ENCODE peak calls at places on chromosomes 5 and 9, in ten cellular contexts. N, G, J, Q, L, R, M, D, U and C are unnamed samples.

GRCh38 chr5:14428302-14429081 is 153.1 kb upstream of the OTULINL start:
- DNase-seq in Q (no peak), U (peak; percentile 46), R (peak; percentile 45), L (peak; percentile 79), D (no peak), J (no peak), N (peak; percentile 70), M (no peak), G (no peak), C (no peak)

GRCh38 chr5:177103523-177104253 is 17.0 kb downstream of the FGFR4 start:
- DNase-seq in N (peak; percentile 73), Q (no peak), J (no peak), G (no peak), R (peak; percentile 29), L (peak; percentile 55), U (no peak), M (no peak), D (no peak), C (no peak)

GRCh38 chr9:23451802-23452418 is 374.1 kb downstream of the ELAVL2 start:
- DNase-seq in Q (no peak), M (no peak), J (no peak), D (no peak), L (no peak), N (no peak), U (no peak), R (no peak), G (no peak), C (no peak)

GRCh38 chr9:122219856-122220672 is 8.7 kb downstream of the LHX6 start:
- DNase-seq in N (no peak), M (no peak), D (peak; percentile 24), Q (no peak), L (no peak), U (peak; percentile 22), J (no peak), R (peak; percentile 17), G (no peak), C (no peak)

GRCh38 chr5:68007446-68007845 is 208.1 kb upstream of the PIK3R1 start:
- DNase-seq in R (peak; percentile 93), Q (no peak), U (peak; percentile 90), M (no peak), L (peak; percentile 57), G (no peak), D (no peak), N (peak; percentile 78), J (no peak), C (no peak)

GRCh38 chr9:68678430-68678829 is 26.6 kb upstream of the PIP5K1B start:
- DNase-seq in M (no peak), N (peak; percentile 2), G (no peak), U (no peak), L (peak; percentile 6), D (peak; percentile 5), R (peak; percentile 5), J (no peak), Q (no peak), C (no peak)

GRCh38 chr5:59759600-59760357 is 133.7 kb downstream of the PDE4D start:
- DNase-seq in L (peak; percentile 83), J (no peak), Q (no peak), G (no peak), M (no peak), U (no peak), N (no peak), R (peak; percentile 45), D (peak; percentile 49), C (no peak)

GRCh38 chr9:18359335-18359734 is 114.6 kb upstream of the ADAMTSL1 start:
- DNase-seq in M (no peak), D (no peak), Q (no peak), N (peak; percentile 83), L (no peak), G (no peak), R (peak; percentile 41), U (peak; percentile 71), J (no peak), C (no peak)

GRCh38 chr5:137395011-137395755 is 103.9 kb downstream of the SPOCK1 start:
- DNase-seq in R (no peak), J (no peak), Q (peak; percentile 14), M (no peak), N (peak; percentile 26), G (no peak), U (peak; percentile 43), D (peak; percentile 90), L (no peak), C (no peak)

GRCh38 chr9:84305452-84306131 is 35.0 kb downstream of the SLC28A3 start:
- DNase-seq in J (no peak), M (no peak), G (no peak), R (no peak), L (no peak), Q (no peak), U (no peak), N (no peak), D (no peak), C (no peak)

GRCh38 chr9:76707510-76707909 is 56.7 kb upstream of the PCA3 start:
- DNase-seq in Q (no peak), D (no peak), G (no peak), U (no peak), N (no peak), M (no peak), R (no peak), J (no peak), L (no peak), C (no peak)

GRCh38 chr5:172843825-172844576 is 9.9 kb downstream of the ERGIC1 start:
- DNase-seq in D (no peak), Q (no peak), G (no peak), N (no peak), U (no peak), M (no peak), L (no peak), J (no peak), R (no peak), C (no peak)

GRCh38 chr5:132022737-132023136 is 11.3 kb upstream of the ACSL6 start:
- DNase-seq in Q (no peak), L (no peak), M (no peak), G (no peak), U (no peak), N (no peak), J (no peak), R (no peak), D (no peak), C (no peak)

GRCh38 chr9:4833781-4834560 is 41.2 kb downstream of the RCL1 start:
- DNase-seq in M (no peak), Q (no peak), N (peak; percentile 84), R (peak; percentile 66), J (no peak), L (peak; percentile 76), D (no peak), U (peak; percentile 49), G (no peak), C (peak; percentile 65)

GRCh38 chr9:88559661-88560060 is 24.7 kb downstream of the NXNL2 start:
- DNase-seq in M (no peak), Q (no peak), R (no peak), G (no peak), D (no peak), U (peak; percentile 20), J (no peak), N (peak; percentile 57), L (peak; percentile 83), C (no peak)

GRCh38 chr5:179345429-179346321 is at the start of gene ADAMTS2:
- DNase-seq in Q (peak; percentile 30), M (no peak), J (no peak), G (no peak), U (peak; percentile 47), D (no peak), N (peak; percentile 56), R (peak; percentile 62), L (peak; percentile 74), C (no peak)

GRCh38 chr9:112747094-112747493 is 3.5 kb upstream of the SNX30 start:
- DNase-seq in Q (no peak), U (no peak), R (no peak), D (no peak), L (no peak), G (no peak), N (no peak), J (no peak), M (no peak), C (no peak)

GRCh38 chr9:92325269-92325990 is at the start of the genes CENPP and NOL8:
- DNase-seq in M (peak; percentile 87), D (peak; percentile 85), J (peak; percentile 62), Q (peak; percentile 81), N (peak; percentile 86), R (peak; percentile 92), G (peak; percentile 91), U (peak; percentile 92), L (peak; percentile 95), C (peak; percentile 86)

GRCh38 chr5:61817472-61818326 is 485.6 kb downstream of the ZSWIM6 start:
- DNase-seq in M (no peak), D (peak; percentile 49), N (peak; percentile 39), Q (peak; percentile 50), L (peak; percentile 63), U (peak; percentile 62), G (no peak), J (no peak), R (peak; percentile 59), C (peak; percentile 57)

GRCh38 chr9:133105461-133105770 is 15.6 kb downstream of the RALGDS start:
- DNase-seq in M (no peak), R (no peak), L (no peak), G (no peak), D (no peak), U (no peak), N (no peak), Q (no peak), J (no peak), C (no peak)

GRCh38 chr5:136188859-136189258 is 4.1 kb downstream of the SMIM32 start:
- DNase-seq in L (no peak), D (no peak), M (no peak), G (no peak), Q (no peak), R (no peak), N (no peak), U (no peak), J (no peak), C (no peak)

GRCh38 chr5:173452098-173452497 is 123.9 kb upstream of the STC2 start:
- DNase-seq in L (peak; percentile 97), Q (no peak), M (no peak), N (peak; percentile 81), J (no peak), U (no peak), R (peak; percentile 86), G (no peak), D (no peak), C (no peak)

GRCh38 chr5:67105270-67105669 is 91.3 kb downstream of the CD180 start:
- DNase-seq in G (no peak), N (no peak), L (no peak), J (no peak), D (no peak), R (no peak), Q (no peak), M (no peak), U (no peak), C (no peak)